ENCODE peak calls at places on chromosome 22, in seven cellular contexts. T is WERI-Rb-1, V is adrenal gland, M is pancreas, U is mucosa of descending colon, I is GM12865, E is kidney epithelial cell. F is an unnamed sample.

GRCh38 chr22:26362471-26362870 is 66.6 kb upstream of the ASPHD2 start:
- DNase-seq in I (no peak), E (peak; percentile 5), T (no peak), M (no peak), U (no peak), V (no peak), F (no peak)

GRCh38 chr22:48316876-48317250 is 1510.8 kb downstream of the BRD1 start:
- DNase-seq in V (peak; percentile 9), M (no peak), U (no peak), E (no peak), T (peak; percentile 4), I (no peak), F (no peak)

GRCh38 chr22:20997536-20998257 is 4.2 kb downstream of the THAP7 start:
- DNase-seq in I (no peak), V (no peak), M (no peak), U (no peak), E (no peak), T (no peak), F (no peak)

GRCh38 chr22:28139993-28140392 is 220.9 kb upstream of the PITPNB start:
- DNase-seq in V (no peak), T (no peak), I (no peak), E (peak; percentile 74), M (no peak), U (no peak), F (no peak)

GRCh38 chr22:43996170-43996980 is 27.7 kb upstream of the PARVB start:
- DNase-seq in E (no peak), V (peak; percentile 52), I (peak; percentile 84), M (no peak), T (no peak), U (peak; percentile 59), F (no peak)

GRCh38 chr22:36323855-36324331 is 63.9 kb downstream of the MYH9 start:
- DNase-seq in U (peak; percentile 55), M (no peak), V (no peak), E (no peak), I (no peak), T (no peak), F (no peak)

GRCh38 chr22:35258144-35258988 is 1.1 kb downstream of the HMGXB4 start:
- DNase-seq in T (no peak), V (no peak), M (no peak), U (peak; percentile 41), I (peak; percentile 18), E (peak; percentile 0), F (peak; percentile 18)

GRCh38 chr22:48889887-48890692 is 937.6 kb downstream of the BRD1 start:
- DNase-seq in M (no peak), E (no peak), I (no peak), T (no peak), V (no peak), U (no peak), F (no peak)

GRCh38 chr22:32353292-32353691 is 4.4 kb upstream of the RFPL3 start:
- DNase-seq in V (no peak), M (no peak), I (no peak), E (no peak), T (no peak), U (no peak), F (no peak)

GRCh38 chr22:31148953-31149627 is 8.8 kb upstream of the PLA2G3 start:
- DNase-seq in V (peak; percentile 85), U (peak; percentile 73), E (no peak), I (peak; percentile 52), M (peak; percentile 70), T (peak; percentile 87), F (peak; percentile 62)

GRCh38 chr22:43152355-43153071 is 1.2 kb downstream of the TSPO start:
- DNase-seq in V (peak; percentile 85), E (no peak), U (peak; percentile 91), M (peak; percentile 83), T (no peak), I (peak; percentile 51), F (no peak)

GRCh38 chr22:49208768-49209252 is 618.9 kb downstream of the BRD1 start:
- DNase-seq in I (no peak), E (no peak), V (no peak), U (no peak), T (no peak), M (no peak), F (no peak)

GRCh38 chr22:32879550-32879949 is 78.0 kb downstream of the TIMP3 start:
- DNase-seq in E (no peak), U (no peak), M (no peak), I (no peak), T (no peak), V (no peak), F (no peak)

GRCh38 chr22:40403651-40404050 is 33.3 kb downstream of the SGSM3 start:
- DNase-seq in V (no peak), U (no peak), T (no peak), E (no peak), I (no peak), M (no peak), F (no peak)

GRCh38 chr22:40404251-40405177 is 34.1 kb downstream of the SGSM3 start:
- DNase-seq in U (no peak), M (peak; percentile 44), V (no peak), I (no peak), E (no peak), T (no peak), F (no peak)

GRCh38 chr22:40401532-40401931 is 31.1 kb downstream of the SGSM3 start:
- DNase-seq in E (no peak), V (no peak), T (no peak), I (no peak), U (no peak), M (peak; percentile 49), F (no peak)

GRCh38 chr22:40401981-40402406 is 31.6 kb downstream of the SGSM3 start:
- DNase-seq in I (no peak), E (no peak), M (no peak), U (no peak), V (no peak), T (no peak), F (no peak)

DNA sequence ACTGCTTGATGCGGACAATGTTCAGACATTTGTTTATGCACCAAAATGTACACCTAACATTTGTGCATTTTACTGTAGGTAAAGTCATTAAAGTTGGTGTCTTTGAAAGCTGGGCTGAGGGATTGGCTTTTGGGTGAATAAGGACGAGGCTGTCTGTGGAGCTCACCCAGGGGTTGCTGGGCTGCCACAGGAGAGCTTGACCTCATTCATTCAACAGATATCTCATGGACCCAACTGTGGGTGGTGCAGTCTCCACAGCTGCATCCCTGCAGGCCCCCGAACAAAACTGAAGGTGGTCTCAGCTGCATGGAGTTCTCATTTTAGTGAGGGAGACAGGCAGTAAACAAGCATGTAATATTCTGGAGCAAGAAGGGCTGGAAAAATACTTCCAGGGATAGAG is 32.7 kb downstream of the SGSM3 start:
- DNase-seq in I (no peak), E (no peak), T (no peak), V (no peak), M (no peak), U (no peak), F (no peak)
- TF ChIP-seq CTCF in I (no peak), E (no peak), T (no peak), V (no peak), M (no peak), U (no peak), F (no peak)

DNA sequence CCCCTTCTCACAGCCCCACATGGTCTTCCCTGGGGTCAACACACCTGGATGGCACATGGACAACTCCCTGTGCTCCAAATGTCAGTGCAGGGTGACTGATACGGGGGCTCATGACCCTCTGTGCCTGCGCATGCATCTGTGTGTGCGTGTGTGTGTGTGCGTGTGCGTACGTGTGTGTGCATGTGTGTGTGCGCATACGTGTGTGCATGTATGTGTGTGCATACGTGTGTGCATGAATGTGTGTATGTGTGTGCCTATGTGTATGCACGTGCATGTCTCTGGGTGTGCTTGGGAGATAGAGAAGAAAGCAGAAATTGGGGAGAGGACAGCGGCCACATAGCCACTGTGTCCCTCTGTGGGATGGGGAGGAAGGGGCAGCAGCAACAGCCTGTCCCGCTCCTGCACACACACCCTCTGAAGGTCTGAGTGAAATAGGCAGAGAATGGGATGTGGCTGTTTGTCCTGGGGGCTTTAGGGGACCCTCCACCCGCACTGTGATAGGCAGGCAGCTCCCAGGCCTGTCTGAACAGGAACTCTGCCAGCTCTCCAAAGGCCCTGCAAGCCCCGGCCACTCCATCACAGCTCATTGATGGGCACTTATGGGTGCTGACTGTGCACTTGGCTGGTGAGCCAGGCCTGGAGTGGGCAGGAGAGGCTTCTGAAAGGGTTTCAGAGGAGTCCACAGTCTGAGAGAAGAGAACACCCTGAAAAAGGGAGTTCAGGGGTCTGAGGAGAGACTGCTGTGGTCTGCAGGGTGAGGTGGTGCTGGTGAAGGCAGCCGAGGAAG is 28.7 kb upstream of the PICK1 start:
- DNase-seq in U (no peak), V (no peak), I (no peak), T (no peak), E (no peak), M (peak; percentile 5), F (no peak)
- H3K4me3 ChIP-seq in U (no peak overlapping the region), V (no peak overlapping the region), I (no peak overlapping the region), T (no peak overlapping the region), E (no peak overlapping the region), M (no peak overlapping the region), F (no peak overlapping the region)

DNA sequence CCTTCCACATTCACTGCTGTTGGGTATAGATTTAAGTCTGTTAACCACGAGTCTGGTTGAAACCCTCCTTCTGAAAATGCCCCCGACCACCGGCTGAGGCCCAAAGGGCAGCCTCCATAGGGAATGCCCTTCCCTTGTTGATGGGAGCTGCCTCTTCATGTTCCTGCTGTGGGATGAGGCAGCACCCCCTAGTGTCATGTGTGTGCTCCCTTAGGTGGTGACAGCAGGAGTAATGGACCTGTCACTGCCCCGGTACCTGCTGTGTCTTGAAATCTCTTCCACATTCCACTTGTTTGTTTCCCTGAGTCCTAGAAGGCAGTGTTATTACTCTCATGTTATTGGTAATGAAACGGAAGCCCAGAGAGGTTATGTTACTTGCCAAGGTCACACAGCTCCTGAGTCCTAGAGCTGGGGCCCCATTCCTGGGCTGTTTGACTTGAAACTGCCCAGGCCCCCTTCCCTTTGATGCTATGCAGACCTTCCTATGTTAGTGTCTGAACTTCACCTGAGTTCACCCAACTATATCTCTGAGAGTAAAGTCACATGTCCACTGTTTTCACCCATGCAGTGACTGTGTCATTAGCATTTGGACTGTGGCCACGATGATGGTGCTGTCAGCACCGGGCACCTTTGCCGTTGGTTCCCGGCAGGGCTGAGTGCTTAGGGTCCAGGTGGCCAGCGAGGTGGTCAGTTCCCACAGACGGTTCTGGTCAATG is 234.3 kb downstream of the TBC1D22A start:
- DNase-seq in M (no peak), U (no peak), I (no peak), T (peak; percentile 51), V (no peak), E (no peak), F (no peak)
- TF ChIP-seq CTCF in M (no peak), U (no peak), I (peak; percentile 2), T (peak; percentile 74), V (no peak), E (peak; percentile 14), F (peak; percentile 13)

DNA sequence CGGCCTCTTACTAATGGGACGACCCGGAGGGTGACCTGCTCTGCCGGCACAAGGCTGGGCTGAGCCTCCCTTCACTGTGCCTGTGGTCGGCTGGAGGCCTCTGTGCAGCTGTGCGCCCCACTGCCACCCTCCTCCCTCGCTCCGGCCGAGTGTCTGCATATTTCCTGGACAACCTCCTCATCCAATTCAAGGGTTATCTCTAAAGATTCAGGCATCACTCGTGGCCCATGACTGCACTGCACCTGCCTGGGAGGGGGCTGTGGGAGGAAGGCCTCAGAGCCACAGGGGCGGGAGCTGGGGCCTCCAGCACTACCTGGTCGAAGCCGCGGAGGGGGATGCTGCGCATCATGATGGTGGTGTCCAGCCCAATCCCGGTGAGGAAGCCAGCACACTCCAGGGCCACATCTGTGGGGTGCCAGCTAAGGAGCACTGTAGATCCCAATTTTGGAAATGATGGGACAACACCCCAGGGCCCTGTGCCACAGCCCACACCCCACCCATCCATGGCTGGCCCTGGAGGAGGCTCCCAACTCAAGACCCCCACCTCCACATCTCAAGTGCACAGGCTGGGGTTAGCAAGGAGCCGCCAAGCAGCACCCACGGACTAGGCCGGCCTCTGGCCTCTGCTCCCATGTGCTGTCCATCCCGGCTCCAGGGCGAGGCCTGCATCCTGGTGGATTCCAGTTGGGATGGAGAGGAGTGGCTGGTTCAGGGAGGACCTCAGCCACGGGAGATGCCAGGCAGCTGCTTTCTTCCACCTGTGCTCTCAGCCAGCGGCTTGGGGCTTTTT is 43.2 kb upstream of the GNB1L start:
- DNase-seq in U (no peak), M (no peak), I (no peak), V (no peak), T (no peak), E (no peak), F (no peak)
- H3K4me3 ChIP-seq in U (no peak overlapping the region), M (no peak overlapping the region), I (no peak overlapping the region), V (no peak overlapping the region), T (no peak overlapping the region), E (no peak overlapping the region), F (no peak overlapping the region)